ENCODE peak calls at places on chromosome 1, in four cellular contexts. One of them, this sample, is unnamed.
A peak's percentile ranks its signal among the peaks of the same experiment; 100 is the strongest.

GRCh38 chr1:84698718-84699117 is 8.5 kb upstream of the SSX2IP start:
- DNase-seq in sigmoid colon: no peak
- DNase-seq in esophagus squamous epithelium: no peak
- DNase-seq in body of pancreas: no peak
- DNase-seq in this sample: no peak

GRCh38 chr1:212072047-212072446 is 36.5 kb downstream of the DTL start:
- DNase-seq in sigmoid colon: no peak
- DNase-seq in esophagus squamous epithelium: no peak
- DNase-seq in body of pancreas: no peak
- DNase-seq in this sample: no peak

GRCh38 chr1:17109897-17110554 is 9.2 kb downstream of the PADI2 start:
- DNase-seq in sigmoid colon: no peak
- DNase-seq in esophagus squamous epithelium: no peak
- DNase-seq in body of pancreas: no peak
- DNase-seq in this sample: peak; percentile 57

GRCh38 chr1:55854911-55855310 is 639.7 kb upstream of the USP24 start:
- DNase-seq in sigmoid colon: no peak
- DNase-seq in esophagus squamous epithelium: no peak
- DNase-seq in body of pancreas: no peak
- DNase-seq in this sample: no peak

GRCh38 chr1:100184536-100184935 is 6.5 kb upstream of the LRRC39 start:
- DNase-seq in sigmoid colon: no peak
- DNase-seq in esophagus squamous epithelium: no peak
- DNase-seq in body of pancreas: no peak
- DNase-seq in this sample: no peak

GRCh38 chr1:119647734-119648619 is at the start of gene ZNF697:
- DNase-seq in sigmoid colon: peak; percentile 99
- DNase-seq in esophagus squamous epithelium: peak; percentile 50
- DNase-seq in body of pancreas: peak; percentile 100
- DNase-seq in this sample: peak; percentile 96

GRCh38 chr1:156371553-156372264 is 2.7 kb downstream of the RHBG start:
- DNase-seq in sigmoid colon: no peak
- DNase-seq in esophagus squamous epithelium: no peak
- DNase-seq in body of pancreas: peak; percentile 46
- DNase-seq in this sample: no peak

GRCh38 chr1:164649146-164649545 is 90.2 kb downstream of the PBX1 start:
- DNase-seq in sigmoid colon: no peak
- DNase-seq in esophagus squamous epithelium: no peak
- DNase-seq in body of pancreas: no peak
- DNase-seq in this sample: no peak

GRCh38 chr1:109148838-109149555 is 35.1 kb downstream of the ELAPOR1 start:
- DNase-seq in sigmoid colon: no peak
- DNase-seq in esophagus squamous epithelium: no peak
- DNase-seq in body of pancreas: no peak
- DNase-seq in this sample: no peak

GRCh38 chr1:92484472-92485373 is 2.0 kb downstream of the GFI1 start:
- DNase-seq in sigmoid colon: no peak
- DNase-seq in esophagus squamous epithelium: no peak
- DNase-seq in body of pancreas: peak; percentile 71
- DNase-seq in this sample: no peak

GRCh38 chr1:108896160-108897150 is 19.7 kb downstream of the GPSM2 start:
- DNase-seq in sigmoid colon: peak; percentile 82
- DNase-seq in esophagus squamous epithelium: no peak
- DNase-seq in body of pancreas: no peak
- DNase-seq in this sample: peak; percentile 17

GRCh38 chr1:21321963-21322680 is 31.9 kb upstream of the ECE1 start:
- DNase-seq in sigmoid colon: peak; percentile 70
- DNase-seq in esophagus squamous epithelium: no peak
- DNase-seq in body of pancreas: peak; percentile 33
- DNase-seq in this sample: no peak
- H3K27ac ChIP-seq in sigmoid colon: peak overlapping the region; percentile 96
- H3K27ac ChIP-seq in esophagus squamous epithelium: peak overlapping the region; percentile 87
- H3K27ac ChIP-seq in body of pancreas: peak overlapping the region; percentile 82
- H3K27ac ChIP-seq in this sample: peak overlapping the region; percentile 76

GRCh38 chr1:184754479-184755225 is at the start of gene EDEM3:
- DNase-seq in sigmoid colon: peak; percentile 100
- DNase-seq in esophagus squamous epithelium: peak; percentile 95
- DNase-seq in body of pancreas: peak; percentile 98
- DNase-seq in this sample: peak; percentile 100
- TF ChIP-seq POLR2A in sigmoid colon: peak; percentile 97
- TF ChIP-seq POLR2A in esophagus squamous epithelium: peak; percentile 98
- TF ChIP-seq POLR2A in body of pancreas: peak; percentile 99
- TF ChIP-seq POLR2A in this sample: peak; percentile 98

GRCh38 chr1:205441318-205441633 is 14.6 kb downstream of the BLACAT1 start:
- DNase-seq in sigmoid colon: no peak
- DNase-seq in esophagus squamous epithelium: no peak
- DNase-seq in body of pancreas: no peak
- DNase-seq in this sample: no peak

GRCh38 chr1:205442051-205442721 is 13.7 kb downstream of the BLACAT1 start:
- DNase-seq in sigmoid colon: no peak
- DNase-seq in esophagus squamous epithelium: no peak
- DNase-seq in body of pancreas: peak; percentile 53
- DNase-seq in this sample: no peak

GRCh38 chr1:205440121-205440475 is 15.7 kb downstream of the BLACAT1 start:
- DNase-seq in sigmoid colon: no peak
- DNase-seq in esophagus squamous epithelium: no peak
- DNase-seq in body of pancreas: no peak
- DNase-seq in this sample: no peak

GRCh38 chr1:205441716-205442050 is 14.2 kb downstream of the BLACAT1 start:
- DNase-seq in sigmoid colon: no peak
- DNase-seq in esophagus squamous epithelium: no peak
- DNase-seq in body of pancreas: no peak
- DNase-seq in this sample: no peak

DNA sequence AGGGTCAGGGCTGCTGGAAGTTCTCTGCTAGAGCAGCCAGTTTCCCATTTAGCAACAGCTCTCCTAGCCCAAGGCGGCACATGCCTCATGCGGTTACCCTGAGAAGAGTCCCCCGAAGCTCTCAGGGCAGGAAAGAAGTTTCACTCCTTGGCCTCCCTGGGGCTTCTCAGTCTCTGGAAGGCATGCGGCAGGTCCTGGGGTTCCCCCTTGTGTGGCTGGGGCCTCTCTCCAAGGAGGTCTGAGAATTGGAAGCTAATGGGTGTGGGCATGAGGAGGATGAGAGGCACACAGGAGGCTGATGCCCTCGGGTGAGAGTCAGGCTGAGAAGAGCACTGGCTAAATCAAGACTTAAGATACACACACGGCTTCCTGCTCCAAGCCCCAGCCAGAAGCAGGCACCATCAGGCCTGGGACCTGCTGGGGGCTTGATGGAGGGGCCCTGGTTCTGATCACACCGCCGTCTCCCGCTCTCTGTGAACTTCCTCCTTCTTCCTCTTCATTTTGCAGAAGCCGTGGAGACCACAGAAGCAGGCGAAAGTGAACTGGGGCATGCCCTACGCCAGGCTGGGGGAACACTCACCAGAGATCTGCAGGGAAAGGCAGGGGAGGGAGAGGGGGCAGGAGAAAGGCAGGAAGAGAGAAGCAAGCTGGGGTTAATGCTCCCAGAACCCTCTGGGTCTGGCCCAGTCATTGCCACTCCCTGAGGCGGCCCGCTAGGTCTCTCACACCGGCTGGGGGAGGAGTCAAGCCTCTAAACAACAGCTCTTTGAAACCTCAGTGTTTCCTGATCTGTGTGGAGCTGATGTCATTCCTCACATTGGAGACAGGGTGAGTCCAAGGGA is 15.1 kb downstream of the BLACAT1 start:
- DNase-seq in sigmoid colon: peak; percentile 73
- DNase-seq in esophagus squamous epithelium: no peak
- DNase-seq in body of pancreas: peak; percentile 76
- DNase-seq in this sample: no peak
- H3K27ac ChIP-seq in sigmoid colon: peak overlapping the region; percentile 5
- H3K27ac ChIP-seq in esophagus squamous epithelium: peak overlapping the region; percentile 62
- H3K27ac ChIP-seq in body of pancreas: peak overlapping the region; percentile 81
- H3K27ac ChIP-seq in this sample: peak overlapping the region; percentile 5

GRCh38 chr1:246582301-246583055 is 16.2 kb downstream of the CNST start:
- DNase-seq in sigmoid colon: no peak
- DNase-seq in esophagus squamous epithelium: no peak
- DNase-seq in body of pancreas: peak; percentile 47
- DNase-seq in this sample: no peak
- TF ChIP-seq POLR2A in sigmoid colon: peak; percentile 23
- TF ChIP-seq POLR2A in esophagus squamous epithelium: no peak
- TF ChIP-seq POLR2A in body of pancreas: no peak
- TF ChIP-seq POLR2A in this sample: no peak

DNA sequence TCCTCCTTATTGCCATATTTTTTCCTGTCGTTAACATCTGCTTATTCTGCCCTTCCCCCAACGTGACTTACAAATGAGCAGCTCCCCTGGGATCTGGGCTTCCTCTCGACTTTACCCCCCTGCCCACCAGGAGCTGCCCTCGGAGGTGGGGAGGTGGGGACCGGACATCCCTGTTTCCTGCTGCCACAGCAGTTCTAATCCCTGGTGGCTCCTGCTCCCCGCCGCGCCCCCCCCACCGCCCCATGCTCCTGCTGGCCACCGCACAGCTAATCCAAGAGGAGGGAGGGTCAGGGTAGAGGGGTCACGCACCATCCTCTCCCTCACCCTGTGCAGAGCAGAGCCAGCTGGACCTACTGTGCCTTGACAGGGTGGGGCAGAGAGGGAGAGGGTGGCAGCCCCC is 4.4 kb upstream of the SLC27A3 start:
- DNase-seq in sigmoid colon: no peak
- DNase-seq in esophagus squamous epithelium: no peak
- DNase-seq in body of pancreas: no peak
- DNase-seq in this sample: no peak
- H3K27ac ChIP-seq in sigmoid colon: peak overlapping the region; percentile 8
- H3K27ac ChIP-seq in esophagus squamous epithelium: peak overlapping the region; percentile 38
- H3K27ac ChIP-seq in body of pancreas: no peak overlapping the region
- H3K27ac ChIP-seq in this sample: peak overlapping the region; percentile 63

This sample was measured in gastrocnemius medialis.